ENCODE peak calls at places on chromosome 2, in four cellular contexts. A is Right ventricle myocardium superior, T is ELF-1, F is neural crest cell. R is an unnamed sample.

GRCh38 chr2:186882511-186883071 is 33.6 kb upstream of the ZSWIM2 start:
- DNase-seq in T (peak), F (no peak), A (no peak), R (no peak)

GRCh38 chr2:32805104-32806095 is 141.4 kb upstream of the LTBP1 start:
- DNase-seq in A (no peak), F (no peak), T (no peak), R (no peak)

GRCh38 chr2:102789349-102790085 is 27.7 kb downstream of the TMEM182 start:
- DNase-seq in F (no peak), T (no peak), A (no peak), R (no peak)

GRCh38 chr2:70089220-70089945 is 2.1 kb downstream of the PCBP1 start:
- DNase-seq in A (no peak), F (no peak), T (peak), R (peak)

GRCh38 chr2:239211391-239212094 is 189.3 kb downstream of the HDAC4 start:
- DNase-seq in F (no peak), A (no peak), T (no peak), R (no peak)

GRCh38 chr2:119490106-119490505 is 34.2 kb downstream of the SCTR start:
- DNase-seq in F (no peak), T (no peak), A (no peak), R (no peak)

GRCh38 chr2:237097911-237098702 is 12.4 kb downstream of the COPS8 start:
- DNase-seq in T (no peak), A (no peak), F (no peak), R (no peak)

GRCh38 chr2:239194731-239195317 is 206.0 kb downstream of the HDAC4 start:
- DNase-seq in F (no peak), A (no peak), T (no peak), R (peak)

GRCh38 chr2:219526320-219527075 is 12.2 kb downstream of the ASIC4 start:
- DNase-seq in T (no peak), A (no peak), F (no peak), R (no peak)